ENCODE peak calls at places on chromosomes 12 and 14, in six cellular contexts. H, W, X, L, U and N are unnamed samples.

GRCh38 chr12:10214131-10214876 is 1.6 kb downstream of the GABARAPL1 start:
- DNase-seq in X (no peak), U (peak), L (no peak), H (no peak), W (no peak), N (no peak)

GRCh38 chr12:69834566-69834965 is 9.5 kb downstream of the MYRFL start:
- DNase-seq in X (no peak), U (no peak), W (no peak), H (no peak), L (no peak), N (no peak)

GRCh38 chr14:63853831-63854293 is 1.1 kb downstream of the SYNE2 start:
- DNase-seq in H (peak), U (peak), X (peak), W (peak), L (no peak), N (peak)

GRCh38 chr12:25723286-25723685 is 170.2 kb upstream of the LMNTD1 start:
- DNase-seq in U (no peak), W (no peak), X (no peak), L (no peak), H (no peak), N (no peak)

GRCh38 chr12:15854916-15855315 is 27.3 kb upstream of the STRAP start:
- DNase-seq in W (no peak), U (no peak), X (no peak), H (no peak), L (no peak), N (no peak)

GRCh38 chr12:76569685-76570604 is 10.4 kb upstream of the OSBPL8 start:
- DNase-seq in W (no peak), U (no peak), X (no peak), L (no peak), H (no peak), N (no peak)

GRCh38 chr14:101235042-101235871 is 326.0 kb upstream of the DIO3 start:
- DNase-seq in X (peak), H (peak), U (peak), L (no peak), W (peak), N (no peak)

GRCh38 chr12:41656454-41656853 is 468.3 kb downstream of the PDZRN4 start:
- DNase-seq in X (no peak), U (no peak), W (no peak), H (no peak), L (no peak), N (no peak)

GRCh38 chr12:188910-189621 is 24.9 kb downstream of the SLC6A12 start:
- DNase-seq in L (peak), U (peak), W (no peak), H (peak), X (peak), N (no peak)

GRCh38 chr14:24058951-24059475 is 7.2 kb downstream of the CARMIL3 start:
- DNase-seq in H (no peak), W (no peak), L (no peak), U (no peak), X (no peak), N (no peak)

GRCh38 chr14:101483829-101484228 is 77.5 kb upstream of the DIO3 start:
- DNase-seq in H (no peak), U (no peak), W (no peak), L (no peak), X (no peak), N (no peak)

GRCh38 chr14:64680675-64681060 is 23.6 kb upstream of the PLEKHG3 start:
- DNase-seq in H (no peak), U (no peak), L (no peak), X (no peak), W (no peak), N (no peak)

GRCh38 chr12:27814851-27815591 is 35.0 kb upstream of the MANSC4 start:
- DNase-seq in L (no peak), X (no peak), H (no peak), U (no peak), W (no peak), N (no peak)

GRCh38 chr14:22460461-22461195 is 128.4 kb downstream of the DAD1 start:
- DNase-seq in L (no peak), W (no peak), H (no peak), U (peak), X (no peak), N (no peak)

GRCh38 chr12:56220611-56221232 is 1.0 kb downstream of the RNF41 start:
- DNase-seq in H (peak), X (no peak), U (peak), W (peak), L (no peak), N (no peak)

GRCh38 chr12:68286396-68286795 is 33.0 kb upstream of the IL22 start:
- DNase-seq in L (no peak), U (no peak), W (no peak), H (no peak), X (no peak), N (no peak)

GRCh38 chr14:55600784-55601561 is 21.0 kb downstream of the KTN1 start:
- DNase-seq in W (no peak), U (peak), L (no peak), X (no peak), H (no peak), N (no peak)

GRCh38 chr12:112294793-112295192 is 87.4 kb downstream of the HECTD4 start:
- DNase-seq in W (no peak), U (peak), L (no peak), X (no peak), H (no peak), N (no peak)

GRCh38 chr14:39467889-39468524 is 35.8 kb upstream of the FBXO33 start:
- DNase-seq in W (peak), L (no peak), U (peak), H (no peak), X (no peak), N (no peak)

GRCh38 chr12:121990692-121991603 is 30.7 kb upstream of the BCL7A start:
- DNase-seq in U (peak), L (no peak), H (no peak), W (no peak), X (no peak), N (no peak)

GRCh38 chr12:49288922-49289555 is 5.9 kb upstream of the PRPH start:
- DNase-seq in H (no peak), U (no peak), W (no peak), L (no peak), X (no peak), N (peak)

GRCh38 chr12:127381043-127381668 is 885.8 kb upstream of the TMEM132C start:
- DNase-seq in W (peak), X (no peak), U (peak), L (no peak), H (no peak), N (no peak)

GRCh38 chr12:132783917-132784531 is 22.4 kb upstream of the ANKLE2 start:
- DNase-seq in U (no peak), L (no peak), W (no peak), H (no peak), X (no peak), N (no peak)

GRCh38 chr14:88597038-88597437 is 34.2 kb downstream of the ZC3H14 start:
- DNase-seq in L (no peak), U (no peak), H (no peak), X (no peak), W (no peak), N (no peak)

GRCh38 chr12:14845350-14845750 is 2.0 kb upstream of the ART4 start:
- DNase-seq in U (peak), W (peak), L (peak), X (peak), H (no peak), N (peak)

GRCh38 chr12:49891476-49891875 is 12.2 kb downstream of the FAIM2 start:
- DNase-seq in X (no peak), W (no peak), H (no peak), U (no peak), L (no peak), N (no peak)

GRCh38 chr14:85342858-85343607 is 186.9 kb upstream of the FLRT2 start:
- DNase-seq in L (no peak), W (no peak), H (no peak), U (no peak), X (no peak), N (no peak)

GRCh38 chr14:103123634-103124500 is 606 bp downstream of the TNFAIP2 start:
- DNase-seq in L (no peak), W (no peak), U (peak), H (peak), X (peak), N (no peak)

GRCh38 chr12:114673169-114673833 is 10.7 kb downstream of the TBX3 start:
- DNase-seq in H (no peak), U (peak), L (peak), X (peak), W (no peak), N (peak)

GRCh38 chr12:122336015-122336946 is 70.0 kb upstream of the VPS33A start:
- DNase-seq in L (no peak), X (no peak), W (peak), H (no peak), U (peak), N (no peak)

GRCh38 chr14:33902363-33902762 is 48.5 kb downstream of the EGLN3 start:
- DNase-seq in L (no peak), U (no peak), H (no peak), W (no peak), X (no peak), N (no peak)

GRCh38 chr12:58537278-58537677 is 383.0 kb downstream of the LRIG3 start:
- DNase-seq in X (no peak), H (no peak), L (peak), U (peak), W (no peak), N (peak)

GRCh38 chr12:2251485-2252179 is 198.8 kb downstream of the CACNA1C start:
- DNase-seq in W (peak), L (no peak), H (no peak), X (no peak), U (no peak), N (no peak)

GRCh38 chr14:46818147-46818546 is 166.6 kb upstream of the RPL10L start:
- DNase-seq in L (no peak), W (no peak), X (no peak), H (no peak), U (no peak), N (no peak)
- TF ChIP-seq CTCF in L (no peak), W (no peak), X (no peak), H (no peak), U (no peak), N (no peak)

GRCh38 chr12:89352242-89352491 is 134 bp downstream of the DUSP6 start:
- DNase-seq in H (no peak), L (no peak), X (no peak), W (no peak), U (no peak), N (peak)
- H3K27ac ChIP-seq in H (peak), L (peak), X (no peak), W (no peak), U (peak), N (peak)

DNA sequence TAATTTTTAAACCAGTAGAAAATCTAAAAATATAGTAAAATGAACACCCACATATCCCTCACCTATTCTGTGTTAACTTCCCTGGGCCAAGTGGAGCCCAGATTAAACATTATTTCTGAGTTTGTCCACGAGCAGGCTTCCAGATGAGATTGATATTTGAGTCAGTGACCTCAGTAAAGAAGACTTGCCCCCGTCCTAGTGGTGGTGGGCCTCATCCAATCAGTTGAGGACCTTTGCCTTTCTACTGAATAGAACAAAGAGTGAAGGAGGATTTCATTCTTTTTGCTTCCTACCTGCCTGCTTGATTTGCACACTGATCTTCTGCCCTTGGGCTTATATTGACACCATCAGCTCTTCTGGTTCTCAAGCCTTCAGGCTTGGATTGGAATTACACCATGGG is 174.7 kb upstream of the PLEKHG7 start:
- DNase-seq in W (no peak), L (no peak), U (no peak), X (no peak), H (no peak), N (no peak)
- TF ChIP-seq CTCF in W (no peak), L (no peak), U (no peak), X (no peak), H (no peak), N (no peak)

DNA sequence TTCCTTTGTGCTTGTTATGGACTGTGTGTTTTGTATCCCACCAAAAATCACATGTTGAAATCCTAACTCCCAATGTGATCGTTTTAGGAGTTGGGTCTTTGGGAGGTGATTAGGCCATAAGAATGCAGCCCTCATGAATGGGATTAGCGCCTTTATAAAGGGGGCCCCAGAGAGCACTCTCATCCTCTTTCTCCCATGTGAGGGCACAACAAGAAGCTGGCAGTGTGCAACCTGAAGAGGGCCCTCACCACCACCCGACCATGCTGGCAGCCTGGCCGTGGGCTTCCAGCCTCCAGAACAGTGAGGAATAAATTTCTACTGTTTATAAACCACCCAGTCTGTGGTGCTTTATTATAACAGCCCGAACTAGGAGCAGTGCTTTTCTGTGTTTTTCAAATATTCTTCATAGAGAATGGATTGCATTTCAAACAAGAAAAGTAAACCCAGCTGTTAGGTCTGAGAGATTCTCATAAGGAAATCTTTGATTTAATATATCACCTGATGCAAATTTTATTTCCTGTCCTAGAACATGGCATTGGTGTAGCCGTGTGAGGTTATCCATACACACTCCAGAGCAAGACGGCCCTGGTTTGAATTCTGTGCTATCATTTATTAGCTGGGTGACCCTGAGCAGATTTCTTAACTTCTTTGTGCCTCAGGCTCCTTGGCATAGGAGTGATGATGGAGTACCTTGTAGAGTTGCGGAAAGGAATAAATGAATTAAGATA is 27.8 kb downstream of the HSPB8 start:
- DNase-seq in X (no peak), L (no peak), W (no peak), H (no peak), U (no peak), N (no peak)
- H3K27ac ChIP-seq in X (no peak), L (no peak), W (no peak), H (no peak), U (no peak), N (no peak)

DNA sequence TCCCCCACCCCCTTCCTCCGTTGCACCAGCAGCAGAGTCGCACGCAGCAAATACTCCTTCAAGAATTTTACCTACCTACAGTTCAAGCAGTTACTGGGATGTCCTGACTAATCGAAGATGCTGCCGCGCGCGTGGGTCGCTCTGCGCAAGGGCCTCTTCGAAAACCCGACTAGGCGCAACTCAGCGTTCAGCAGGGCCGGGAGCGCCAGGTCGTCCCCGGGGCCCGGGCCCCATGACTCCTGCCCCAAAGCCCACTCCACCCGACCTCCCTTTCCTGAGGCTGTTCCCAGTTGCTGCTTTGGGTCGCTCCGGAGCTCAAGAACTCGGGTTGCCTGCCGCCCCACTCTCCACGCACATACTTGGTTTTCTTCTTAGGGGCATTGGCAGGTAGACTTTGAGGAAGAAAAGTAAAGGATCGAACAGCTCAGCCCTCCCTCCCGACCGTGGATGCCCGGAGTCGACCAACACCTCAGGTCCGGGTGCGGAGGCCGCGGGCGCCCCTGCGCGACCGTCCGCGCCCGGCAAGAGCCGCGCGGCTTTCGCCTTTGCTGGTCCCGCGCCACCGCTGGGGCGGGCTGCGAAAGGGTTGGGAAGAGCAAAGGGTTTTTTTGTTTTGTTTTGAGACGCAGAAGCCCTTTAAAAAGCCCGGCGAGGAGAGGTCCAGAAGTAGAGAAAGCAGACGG is 1.9 kb downstream of the BMP4 start:
- DNase-seq in X (peak), U (peak), H (no peak), W (no peak), L (no peak), N (no peak)
- TF ChIP-seq CTCF in X (no peak), U (peak), H (no peak), W (no peak), L (no peak), N (peak)

DNA sequence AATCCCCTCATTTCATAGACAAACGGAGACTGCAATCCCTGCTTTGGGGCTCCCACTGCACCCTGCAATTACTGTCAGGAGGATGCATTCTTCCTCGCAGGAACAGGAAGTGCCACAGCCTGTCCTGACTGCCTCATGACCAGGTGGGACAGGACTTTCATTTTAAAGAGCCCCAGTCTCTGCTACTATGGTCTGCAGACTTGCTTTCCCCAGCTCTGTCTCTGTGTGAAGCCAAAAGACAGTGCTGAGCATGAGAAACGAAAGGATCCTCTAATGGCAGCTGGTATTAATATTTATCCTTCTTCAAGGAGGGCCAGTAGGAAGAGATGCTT is 60.0 kb upstream of the PNMA1 start:
- DNase-seq in X (no peak), U (no peak), W (peak), L (no peak), H (no peak), N (no peak)
- H3K27ac ChIP-seq in X (no peak), U (no peak), W (peak), L (no peak), H (no peak), N (no peak)